ENCODE peak calls at places on chromosome 13, in ten cellular contexts. G, X, U, Y, H, F, T, P, W and N are unnamed samples.

GRCh38 chr13:43301341-43301969 is 278.1 kb downstream of the DNAJC15 start:
- DNase-seq in P (no peak), H (no peak), X (no peak), U (no peak), G (no peak), F (no peak), Y (no peak), W (no peak), T (no peak), N (no peak)

GRCh38 chr13:30276178-30276577 is 31.2 kb downstream of the KATNAL1 start:
- DNase-seq in U (no peak), P (no peak), G (no peak), F (no peak), T (no peak), H (no peak), X (no peak), W (no peak), Y (no peak), N (no peak)

GRCh38 chr13:37409756-37410155 is 188.8 kb downstream of the POSTN start:
- DNase-seq in U (no peak), G (no peak), W (no peak), F (no peak), T (no peak), X (no peak), P (no peak), H (no peak), Y (no peak), N (no peak)

GRCh38 chr13:106348032-106348431 is 187.4 kb downstream of the EFNB2 start:
- DNase-seq in T (no peak), H (no peak), W (peak), Y (no peak), F (no peak), X (no peak), U (no peak), G (no peak), P (no peak), N (no peak)

GRCh38 chr13:101309014-101309619 is 107.2 kb downstream of the NALCN start:
- DNase-seq in X (no peak), P (no peak), F (no peak), Y (no peak), G (no peak), T (no peak), U (no peak), H (no peak), W (peak), N (no peak)

GRCh38 chr13:99982021-99982740 is 597 bp downstream of the ZIC2 start:
- DNase-seq in X (no peak), F (no peak), H (no peak), U (no peak), W (no peak), G (peak), Y (no peak), P (no peak), T (no peak), N (no peak)

GRCh38 chr13:113553541-113554332 is 30.8 kb upstream of the TFDP1 start:
- DNase-seq in X (peak), Y (no peak), G (no peak), U (no peak), P (no peak), T (no peak), F (peak), W (no peak), H (no peak), N (no peak)

GRCh38 chr13:104008571-104009435 is 942.6 kb upstream of the SLC10A2 start:
- DNase-seq in X (no peak), W (no peak), P (peak), H (no peak), F (no peak), U (no peak), G (no peak), Y (no peak), T (no peak), N (no peak)

GRCh38 chr13:50387124-50387581 is 371.9 kb downstream of the KCNRG start:
- DNase-seq in F (peak), X (peak), T (peak), W (no peak), H (no peak), G (peak), U (peak), P (peak), Y (no peak), N (peak)

GRCh38 chr13:38849316-38849715 is 141.3 kb downstream of the STOML3 start:
- DNase-seq in P (no peak), W (peak), X (no peak), H (no peak), G (no peak), U (no peak), F (no peak), T (no peak), Y (no peak), N (no peak)

GRCh38 chr13:111853766-111854165 is 213.2 kb upstream of the SOX1 start:
- DNase-seq in T (no peak), H (no peak), P (no peak), U (no peak), W (no peak), G (no peak), X (no peak), F (no peak), Y (peak), N (no peak)

GRCh38 chr13:46385946-46386345 is 1.1 kb downstream of the RUBCNL start:
- DNase-seq in U (no peak), W (no peak), Y (no peak), X (no peak), F (no peak), P (no peak), H (no peak), G (no peak), T (peak), N (no peak)

GRCh38 chr13:25064396-25064795 is 31.5 kb upstream of the PABPC3 start:
- DNase-seq in H (no peak), T (no peak), G (no peak), W (no peak), Y (no peak), P (no peak), F (no peak), X (no peak), U (no peak), N (no peak)

GRCh38 chr13:41216160-41216559 is 21.8 kb upstream of the KBTBD7 start:
- DNase-seq in X (no peak), U (no peak), T (no peak), W (no peak), P (no peak), F (no peak), G (no peak), H (no peak), Y (no peak), N (no peak)

GRCh38 chr13:50225188-50226155 is 210.2 kb downstream of the KCNRG start:
- DNase-seq in W (no peak), G (no peak), X (no peak), P (no peak), H (no peak), F (no peak), T (no peak), Y (no peak), U (no peak), N (no peak)

GRCh38 chr13:51034906-51035305 is 76.2 kb downstream of the C13orf42 start:
- DNase-seq in H (no peak), P (no peak), T (no peak), W (no peak), X (no peak), F (no peak), G (no peak), U (no peak), Y (peak), N (no peak)

GRCh38 chr13:33611016-33611805 is 206.7 kb upstream of the RFC3 start:
- DNase-seq in X (no peak), T (no peak), P (no peak), G (no peak), F (peak), W (no peak), U (no peak), H (no peak), Y (no peak), N (no peak)

GRCh38 chr13:79724348-79725103 is 243.6 kb downstream of the NDFIP2 start:
- DNase-seq in H (no peak), P (peak), F (no peak), X (no peak), T (no peak), U (no peak), Y (no peak), W (no peak), G (no peak), N (no peak)

GRCh38 chr13:33937373-33938087 is 119.6 kb downstream of the RFC3 start:
- DNase-seq in P (no peak), G (no peak), X (no peak), W (no peak), H (no peak), T (no peak), U (no peak), Y (no peak), F (no peak), N (no peak)

GRCh38 chr13:49108204-49108603 is 111.9 kb upstream of the MLNR start:
- DNase-seq in U (no peak), F (no peak), H (no peak), G (no peak), W (no peak), X (no peak), Y (no peak), P (no peak), T (no peak), N (no peak)